ENCODE peak calls at places on chromosomes 3 and 15, in eight cellular contexts. K is stimulated activated CD8-positive, alpha-beta memory T cell treated with anti-CD3 and anti-CD28 coated beads, Interleukin-4, amount 100 ng/mL, for 1 hour; V is OCI-LY7; E is neural crest cell; W is amniotic stem cell; A is AG08395; J is mammary epithelial cell; C is EL. M is an unnamed sample.
A peak's percentile ranks its signal among the peaks of the same experiment; 100 is the strongest.

GRCh38 chr15:31342781-31343626 is 16.4 kb downstream of the KLF13 start:
- DNase-seq in K (no peak), V (peak; percentile 37), E (no peak), W (no peak), A (no peak), J (no peak), C (no peak), M (no peak)

GRCh38 chr15:73049564-73050215 is 2.6 kb upstream of the NEO1 start:
- DNase-seq in K (no peak), V (no peak), E (no peak), W (no peak), A (no peak), J (no peak), C (no peak), M (no peak)

GRCh38 chr3:29291262-29291981 is 10.6 kb downstream of the RBMS3 start:
- DNase-seq in K (no peak), V (no peak), E (no peak), W (no peak), A (no peak), J (peak; percentile 34), C (no peak), M (no peak)

GRCh38 chr3:29202368-29202767 is 78.5 kb upstream of the RBMS3 start:
- DNase-seq in K (no peak), V (no peak), E (no peak), W (no peak), A (no peak), J (no peak), C (peak; percentile 84), M (no peak)

GRCh38 chr15:56341201-56341600 is 24.0 kb upstream of the TEX9 start:
- DNase-seq in K (no peak), V (no peak), E (no peak), W (no peak), A (no peak), J (peak; percentile 80), C (peak; percentile 24), M (no peak)

GRCh38 chr3:85004147-85004546 is 45.4 kb downstream of the CADM2 start:
- DNase-seq in K (no peak), V (no peak), E (no peak), W (no peak), A (no peak), J (no peak), C (no peak), M (no peak)

GRCh38 chr3:16052964-16053363 is 121.5 kb upstream of the GALNT15 start:
- DNase-seq in K (no peak), V (no peak), E (no peak), W (no peak), A (no peak), J (no peak), C (no peak), M (no peak)

GRCh38 chr3:171940250-171940649 is 97.1 kb downstream of the TMEM212 start:
- DNase-seq in K (no peak), V (no peak), E (no peak), W (no peak), A (no peak), J (no peak), C (no peak), M (no peak)

GRCh38 chr3:134312873-134313838 is 61.1 kb downstream of the AMOTL2 start:
- DNase-seq in K (no peak), V (no peak), E (peak; percentile 44), W (no peak), A (peak; percentile 77), J (no peak), C (peak; percentile 86), M (peak; percentile 65)

GRCh38 chr3:10944866-10945265 is 47.7 kb upstream of the SLC6A1 start:
- DNase-seq in K (no peak), V (no peak), E (no peak), W (no peak), A (no peak), J (no peak), C (no peak), M (no peak)

GRCh38 chr3:160401301-160402095 is 2.0 kb downstream of the SMC4 start:
- DNase-seq in K (no peak), V (peak; percentile 39), E (no peak), W (peak; percentile 33), A (no peak), J (peak; percentile 70), C (peak; percentile 76), M (no peak)

GRCh38 chr3:23113455-23114171 is 89.5 kb upstream of the UBE2E2 start:
- DNase-seq in K (no peak), V (no peak), E (no peak), W (no peak), A (peak; percentile 9), J (peak; percentile 91), C (peak; percentile 35), M (no peak)

GRCh38 chr15:85336870-85337269 is 43.5 kb upstream of the AKAP13 start:
- DNase-seq in K (no peak), V (no peak), E (no peak), W (no peak), A (no peak), J (no peak), C (no peak), M (no peak)

GRCh38 chr3:186109897-186110803 is 1.3 kb upstream of the ETV5 start:
- DNase-seq in K (no peak), V (no peak), E (peak; percentile 20), W (no peak), A (peak; percentile 25), J (no peak), C (peak; percentile 34), M (peak; percentile 53)

GRCh38 chr3:50642382-50642781 is 25.4 kb downstream of the MAPKAPK3 start:
- DNase-seq in K (no peak), V (no peak), E (no peak), W (no peak), A (no peak), J (no peak), C (no peak), M (no peak)

GRCh38 chr3:36832406-36832805 is 68.1 kb upstream of the DCLK3 start:
- DNase-seq in K (no peak), V (no peak), E (no peak), W (no peak), A (no peak), J (no peak), C (no peak), M (no peak)

GRCh38 chr3:48151058-48151806 is 37.0 kb downstream of the CDC25A start:
- DNase-seq in K (no peak), V (peak; percentile 68), E (peak; percentile 65), W (peak; percentile 71), A (peak; percentile 86), J (peak; percentile 66), C (peak; percentile 77), M (peak; percentile 69)

GRCh38 chr15:90435652-90436337 is 47.8 kb downstream of the IQGAP1 start:
- DNase-seq in K (no peak), V (no peak), E (no peak), W (no peak), A (no peak), J (no peak), C (no peak), M (no peak)

GRCh38 chr15:44045661-44046060 is 149.4 kb downstream of the FRMD5 start:
- DNase-seq in K (no peak), V (no peak), E (no peak), W (no peak), A (no peak), J (no peak), C (no peak), M (no peak)

GRCh38 chr15:41047474-41047873 is 68.6 kb downstream of the INO80 start:
- DNase-seq in K (no peak), V (no peak), E (no peak), W (no peak), A (no peak), J (no peak), C (no peak), M (no peak)

GRCh38 chr3:126679318-126679751 is 24.4 kb upstream of the TXNRD3 start:
- DNase-seq in K (peak; percentile 54), V (peak; percentile 74), E (peak; percentile 94), W (peak; percentile 35), A (peak; percentile 77), J (peak; percentile 55), C (peak; percentile 73), M (peak; percentile 81)

GRCh38 chr3:151468284-151468917 is 7.5 kb upstream of the IGSF10 start:
- DNase-seq in K (no peak), V (peak; percentile 60), E (peak; percentile 44), W (peak; percentile 44), A (peak; percentile 55), J (peak; percentile 35), C (peak; percentile 62), M (peak; percentile 41)

GRCh38 chr15:47812436-47813109 is 95.3 kb downstream of the SEMA6D start:
- DNase-seq in K (no peak), V (no peak), E (no peak), W (no peak), A (no peak), J (peak; percentile 72), C (peak; percentile 71), M (no peak)

GRCh38 chr3:126418661-126419131 is 24.0 kb downstream of the CFAP100 start:
- DNase-seq in K (no peak), V (no peak), E (no peak), W (no peak), A (no peak), J (no peak), C (no peak), M (no peak)

GRCh38 chr15:64130159-64130558 is 21.4 kb upstream of the SNX22 start:
- DNase-seq in K (no peak), V (no peak), E (no peak), W (no peak), A (no peak), J (no peak), C (no peak), M (no peak)

M was measured in H54.